ENCODE peak calls at places on chromosome 16, in four cellular contexts. K is heart left ventricle, R is IMR-90, Y is fibroblast of the aortic adventitia. W is an unnamed sample.

GRCh38 chr16:4381072-4381934 is 9.7 kb downstream of the VASN start:
- DNase-seq in K (peak), R (no peak), Y (no peak), W (peak)

GRCh38 chr16:83473109-83473508 is 334.7 kb upstream of the HSBP1 start:
- DNase-seq in K (no peak), R (peak), Y (peak), W (no peak)

GRCh38 chr16:5642470-5642869 is 544.9 kb upstream of the EEF2KMT start:
- DNase-seq in K (no peak), R (no peak), Y (no peak), W (no peak)

GRCh38 chr16:81374514-81374913 is 59.8 kb downstream of the GAN start:
- DNase-seq in K (no peak), R (no peak), Y (no peak), W (no peak)

GRCh38 chr16:57889960-57890751 is 80.8 kb downstream of the CNGB1 start:
- DNase-seq in K (no peak), R (peak), Y (peak), W (no peak)

GRCh38 chr16:69848635-69849545 is 86.8 kb downstream of the WWP2 start:
- DNase-seq in K (peak), R (peak), Y (peak), W (peak)

GRCh38 chr16:48523415-48524204 is 86.4 kb downstream of the N4BP1 start:
- DNase-seq in K (no peak), R (no peak), Y (no peak), W (no peak)

GRCh38 chr16:81106826-81107503 is 10.8 kb upstream of the GCSH start:
- DNase-seq in K (no peak), R (no peak), Y (no peak), W (no peak)

GRCh38 chr16:59697746-59698145 is 963.6 kb upstream of the GOT2 start:
- DNase-seq in K (no peak), R (peak), Y (no peak), W (no peak)

GRCh38 chr16:1030381-1030901 is 42.1 kb upstream of the SSTR5 start:
- DNase-seq in K (no peak), R (no peak), Y (no peak), W (peak)

GRCh38 chr16:29000019-29000418 is 15.2 kb downstream of the LAT start:
- DNase-seq in K (no peak), R (no peak), Y (no peak), W (no peak)

GRCh38 chr16:85151603-85152413 is 39.5 kb upstream of the CIBAR2 start:
- DNase-seq in K (peak), R (peak), Y (peak), W (peak)

GRCh38 chr16:9159839-9160550 is 68.6 kb downstream of the HAPSTR1 start:
- DNase-seq in K (no peak), R (peak), Y (peak), W (peak)

GRCh38 chr16:11497329-11497805 is 89.4 kb downstream of the LITAF start:
- DNase-seq in K (peak), R (peak), Y (peak), W (peak)

W was measured in substantia nigra.